ENCODE peak calls at places on chromosomes 6 and 20, in four cellular contexts. D, X, V and Q are unnamed samples.

GRCh38 chr6:55069132-55069781 is 105.1 kb upstream of the HCRTR2 start:
- DNase-seq in D (no peak), X (peak), V (no peak), Q (no peak)

GRCh38 chr20:3312940-3313656 is 74.1 kb upstream of the SLC4A11 start:
- DNase-seq in D (no peak), X (peak), V (no peak), Q (no peak)

GRCh38 chr6:170056329-170056728 is 234.5 kb downstream of the DLL1 start:
- DNase-seq in D (no peak), X (no peak), V (peak), Q (no peak)

GRCh38 chr20:20603339-20603990 is 109.0 kb downstream of the RALGAPA2 start:
- DNase-seq in D (no peak), X (no peak), V (no peak), Q (no peak)

GRCh38 chr6:127971945-127972391 is 71.1 kb upstream of the THEMIS start:
- DNase-seq in D (no peak), X (peak), V (no peak), Q (no peak)

GRCh38 chr6:135675862-135676261 is 175.6 kb upstream of the PDE7B start:
- DNase-seq in D (no peak), X (peak), V (no peak), Q (no peak)

GRCh38 chr6:35728663-35729348 is 8.0 kb upstream of the ARMC12 start:
- DNase-seq in D (peak), X (no peak), V (no peak), Q (peak)

GRCh38 chr6:149897015-149897697 is 757 bp downstream of the RAET1E start:
- DNase-seq in D (peak), X (peak), V (no peak), Q (peak)

GRCh38 chr20:33531047-33531877 is 41.4 kb downstream of the CBFA2T2 start:
- DNase-seq in D (no peak), X (peak), V (no peak), Q (no peak)

GRCh38 chr6:165571721-165572132 is 91.3 kb downstream of the PDE10A start:
- DNase-seq in D (no peak), X (no peak), V (no peak), Q (no peak)

GRCh38 chr20:23562721-23563342 is 5.5 kb downstream of the CST9L start:
- DNase-seq in D (no peak), X (no peak), V (no peak), Q (no peak)